ENCODE peak calls at places on chromosomes 12 and 14, in eight cellular contexts. G, B, Q, F, R, I, X and D are unnamed samples.

GRCh38 chr14:31159682-31160296 is 47.8 kb downstream of the HECTD1 start:
- DNase-seq in G (no peak), B (no peak), Q (no peak), F (no peak), R (no peak), I (no peak), X (no peak), D (no peak)

GRCh38 chr12:131942671-131943070 is 7.1 kb upstream of the EP400 start:
- DNase-seq in G (no peak), B (no peak), Q (no peak), F (no peak), R (peak), I (no peak), X (no peak), D (no peak)

GRCh38 chr14:43005807-43006206 is 1399.1 kb downstream of the LRFN5 start:
- DNase-seq in G (no peak), B (peak), Q (no peak), F (no peak), R (no peak), I (peak), X (no peak), D (no peak)

GRCh38 chr12:779745-780734 is 27.7 kb downstream of the WNK1 start:
- DNase-seq in G (peak), B (no peak), Q (peak), F (no peak), R (no peak), I (peak), X (no peak), D (no peak)

GRCh38 chr14:99649643-99650042 is 4.7 kb downstream of the HHIPL1 start:
- DNase-seq in G (no peak), B (no peak), Q (no peak), F (no peak), R (no peak), I (no peak), X (no peak), D (no peak)

GRCh38 chr12:93913845-93914244 is 234.5 kb upstream of the PLXNC1 start:
- DNase-seq in G (no peak), B (no peak), Q (no peak), F (no peak), R (no peak), I (peak), X (no peak), D (no peak)

GRCh38 chr12:49389092-49389703 is 21.9 kb downstream of the SPATS2 start:
- DNase-seq in G (no peak), B (peak), Q (no peak), F (no peak), R (no peak), I (no peak), X (no peak), D (peak)

GRCh38 chr14:71155743-71156142 is 248.5 kb downstream of the PCNX1 start:
- DNase-seq in G (no peak), B (no peak), Q (no peak), F (no peak), R (no peak), I (no peak), X (no peak), D (no peak)

GRCh38 chr12:98618952-98619351 is 25.5 kb downstream of the SLC25A3 start:
- DNase-seq in G (no peak), B (no peak), Q (no peak), F (no peak), R (no peak), I (peak), X (no peak), D (no peak)

GRCh38 chr14:88791629-88792571 is 853 bp downstream of the EML5 start:
- DNase-seq in G (peak), B (peak), Q (no peak), F (no peak), R (peak), I (no peak), X (no peak), D (peak)

GRCh38 chr12:83470749-83471148 is 784.0 kb downstream of the TMTC2 start:
- DNase-seq in G (no peak), B (no peak), Q (no peak), F (no peak), R (no peak), I (no peak), X (no peak), D (no peak)

GRCh38 chr14:74804219-74804825 is 41.2 kb downstream of the YLPM1 start:
- DNase-seq in G (peak), B (peak), Q (no peak), F (no peak), R (peak), I (peak), X (no peak), D (peak)

GRCh38 chr12:87444039-87444438 is 585.2 kb downstream of the C12orf50 start:
- DNase-seq in G (no peak), B (no peak), Q (peak), F (no peak), R (no peak), I (peak), X (no peak), D (no peak)

GRCh38 chr12:113903381-113903863 is 62.7 kb downstream of the RBM19 start:
- DNase-seq in G (peak), B (no peak), Q (no peak), F (no peak), R (no peak), I (no peak), X (no peak), D (no peak)

GRCh38 chr12:69524755-69525509 is 54.7 kb downstream of the FRS2 start:
- DNase-seq in G (no peak), B (no peak), Q (no peak), F (no peak), R (no peak), I (no peak), X (no peak), D (no peak)

GRCh38 chr12:69527506-69528272 is 57.5 kb downstream of the FRS2 start:
- DNase-seq in G (no peak), B (no peak), Q (peak), F (no peak), R (no peak), I (peak), X (no peak), D (no peak)

GRCh38 chr12:69523433-69524330 is 53.5 kb downstream of the FRS2 start:
- DNase-seq in G (no peak), B (no peak), Q (no peak), F (no peak), R (no peak), I (no peak), X (no peak), D (no peak)

GRCh38 chr12:69524331-69524630 is 54.1 kb downstream of the FRS2 start:
- DNase-seq in G (no peak), B (no peak), Q (no peak), F (no peak), R (no peak), I (no peak), X (no peak), D (no peak)

DNA sequence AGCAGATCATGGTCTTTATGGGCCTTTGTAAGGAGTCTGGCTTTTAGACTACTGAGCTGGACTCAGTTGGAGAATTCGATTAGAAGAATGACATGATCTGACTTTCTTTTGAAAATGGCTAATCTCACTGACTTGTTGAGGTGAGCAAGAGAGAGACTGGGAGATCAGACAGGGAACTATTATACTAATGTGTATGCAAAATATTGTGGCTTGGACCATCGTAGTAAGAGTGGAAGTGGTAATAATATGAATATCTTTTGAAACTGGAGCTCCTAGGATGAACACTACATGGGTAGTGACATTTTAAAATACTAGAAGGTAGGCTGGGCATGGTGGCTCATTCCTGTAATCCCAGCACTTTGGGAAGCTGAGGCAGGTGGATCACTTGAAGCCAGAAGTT is 56.2 kb upstream of the CCT2 start:
- DNase-seq in G (no peak), B (no peak), Q (no peak), F (no peak), R (no peak), I (no peak), X (no peak), D (no peak)
- TF ChIP-seq CTCF in G (no peak), B (no peak), Q (no peak), F (no peak), R (no peak), I (no peak), X (no peak), D (no peak)

DNA sequence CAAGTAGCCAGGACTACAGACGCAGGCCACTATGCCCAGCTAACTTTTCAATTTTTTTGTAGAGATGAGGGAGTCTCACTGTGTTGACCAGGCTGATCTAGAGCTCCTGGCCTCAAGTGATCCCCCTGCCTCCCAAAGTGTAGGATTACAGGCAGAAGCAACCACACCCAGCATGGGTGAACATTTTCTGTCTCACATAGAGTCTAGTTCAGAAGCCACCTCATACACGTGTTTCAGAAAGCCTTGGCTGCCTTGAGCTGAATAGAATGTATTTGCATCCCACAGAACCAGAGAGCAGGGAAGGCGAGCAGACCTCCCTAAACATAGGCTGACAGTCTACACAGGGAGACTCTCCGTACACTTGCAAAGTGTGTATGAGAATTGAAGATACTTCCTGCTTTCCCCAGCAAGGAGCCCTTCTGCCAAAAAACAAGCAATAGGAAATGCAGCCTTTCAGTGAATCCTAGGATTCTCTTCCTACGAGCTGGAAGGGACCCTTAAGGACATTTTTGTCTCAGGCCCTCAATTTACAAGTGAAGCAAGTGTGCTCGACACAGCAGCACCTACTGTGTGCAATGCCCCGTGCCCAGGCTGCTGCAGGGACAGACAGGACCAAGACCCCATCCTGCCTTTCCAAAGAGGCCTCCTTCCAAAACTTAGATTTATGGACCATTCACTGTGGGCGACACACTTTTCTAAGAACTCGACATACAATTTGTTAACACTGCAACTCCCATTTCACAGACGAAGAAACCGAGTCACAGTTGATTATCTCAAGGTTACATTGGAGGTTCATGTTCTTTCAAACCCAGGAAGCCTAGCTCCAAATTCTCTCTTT is 11.2 kb downstream of the NUAK1 start:
- DNase-seq in G (no peak), B (no peak), Q (no peak), F (no peak), R (no peak), I (no peak), X (no peak), D (no peak)
- TF ChIP-seq CTCF in G (no peak), B (no peak), Q (no peak), F (no peak), R (no peak), I (no peak), X (no peak), D (no peak)

DNA sequence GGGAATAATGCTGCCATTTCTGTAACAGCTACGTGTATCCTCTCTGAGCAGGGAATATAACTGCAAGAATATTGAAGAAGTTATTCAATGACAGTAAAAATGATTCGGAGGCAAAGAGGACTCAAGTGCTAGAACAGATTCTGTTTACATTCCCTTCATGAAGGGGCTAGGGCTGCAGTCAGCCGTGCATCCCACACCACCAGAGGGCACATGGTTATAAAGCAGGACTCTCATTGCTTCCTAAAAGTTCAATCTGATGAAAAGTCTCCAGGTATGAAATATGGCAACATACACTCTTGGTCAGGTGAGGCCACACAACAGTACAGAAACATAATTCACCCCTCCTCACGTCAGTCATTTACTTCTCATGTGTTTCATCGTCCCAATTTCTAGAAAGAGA is 34.0 kb downstream of the TCHP start:
- DNase-seq in G (peak), B (peak), Q (no peak), F (no peak), R (peak), I (no peak), X (no peak), D (no peak)
- TF ChIP-seq CTCF in G (peak), B (peak), Q (peak), F (peak), R (peak), I (no peak), X (peak), D (peak)

GRCh38 chr14:97381309-97381708 is 584.1 kb downstream of the VRK1 start:
- DNase-seq in G (no peak), B (no peak), Q (no peak), F (no peak), R (no peak), I (no peak), X (no peak), D (no peak)
- TF ChIP-seq CTCF in G (no peak), B (no peak), Q (no peak), F (no peak), R (no peak), I (no peak), X (no peak), D (no peak)

DNA sequence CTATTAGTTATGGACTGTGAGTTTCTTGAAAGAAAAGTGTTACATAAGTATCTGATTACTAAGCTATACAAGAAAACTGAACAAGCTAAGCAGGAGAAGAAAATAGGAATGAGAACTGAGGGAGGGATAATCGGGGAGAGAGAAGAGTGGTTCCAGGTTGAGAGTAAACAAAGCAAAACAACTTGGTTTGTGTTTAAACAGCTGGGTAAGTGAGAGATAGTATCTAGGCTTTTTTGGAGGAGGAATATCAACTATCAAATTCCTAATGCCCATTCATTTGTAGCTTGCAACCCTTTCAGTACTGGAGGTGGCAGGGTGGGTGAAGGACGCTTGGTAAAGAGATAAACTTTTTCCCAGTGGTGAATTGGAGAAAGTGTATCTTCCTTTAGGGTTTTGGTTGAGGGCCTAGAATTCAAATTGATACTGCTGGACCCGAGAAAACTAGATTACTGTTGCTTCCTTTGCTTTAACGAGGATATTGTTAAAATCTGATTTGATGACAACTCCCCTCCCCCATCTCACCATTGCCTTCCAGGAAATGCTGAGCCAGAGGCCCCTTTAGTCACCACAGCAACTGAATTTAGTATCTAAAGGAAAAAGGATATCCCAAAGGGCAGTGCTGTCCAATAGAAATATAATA is 2.0 kb upstream of the SLC2A3 start:
- DNase-seq in G (peak), B (peak), Q (no peak), F (no peak), R (no peak), I (no peak), X (no peak), D (peak)
- TF ChIP-seq CTCF in G (peak), B (no peak), Q (peak), F (peak), R (no peak), I (no peak), X (peak), D (no peak)